ENCODE peak calls at places on chromosomes 13 and 19, in eight cellular contexts. One of them, this sample, is unnamed.
A peak's percentile ranks its signal among the peaks of the same experiment; 100 is the strongest.

GRCh38 chr19:46404039-46404883 is 9.1 kb downstream of the CCDC8 start:
- DNase-seq in adrenal gland: peak; percentile 71
- DNase-seq in SHP77: no peak
- DNase-seq in T47D: no peak
- DNase-seq in T-helper 9 cell: no peak
- DNase-seq in RWPE2: no peak
- DNase-seq in activated naive CD4-positive, alpha-beta T cell treated with anti-CD3 and anti-CD28 coated beads, Interleukin-2, amount 50 U/mL, for 72 hours: no peak
- DNase-seq in stimulated activated naive CD4-positive, alpha-beta T cell: no peak
- DNase-seq in this sample: no peak

GRCh38 chr13:23447927-23448326 is 14.4 kb upstream of the SACS start:
- DNase-seq in adrenal gland: no peak
- DNase-seq in T-helper 9 cell: no peak
- DNase-seq in SHP77: no peak
- DNase-seq in RWPE2: no peak
- DNase-seq in stimulated activated naive CD4-positive, alpha-beta T cell: no peak
- DNase-seq in activated naive CD4-positive, alpha-beta T cell treated with anti-CD3 and anti-CD28 coated beads, Interleukin-2, amount 50 U/mL, for 72 hours: no peak
- DNase-seq in T47D: no peak
- DNase-seq in this sample: no peak

GRCh38 chr13:94454906-94455305 is 24.6 kb downstream of the DCT start:
- DNase-seq in RWPE2: no peak
- DNase-seq in T-helper 9 cell: no peak
- DNase-seq in adrenal gland: no peak
- DNase-seq in T47D: no peak
- DNase-seq in stimulated activated naive CD4-positive, alpha-beta T cell: no peak
- DNase-seq in activated naive CD4-positive, alpha-beta T cell treated with anti-CD3 and anti-CD28 coated beads, Interleukin-2, amount 50 U/mL, for 72 hours: no peak
- DNase-seq in SHP77: no peak
- DNase-seq in this sample: no peak

GRCh38 chr13:75417006-75417384 is 65.0 kb downstream of the TBC1D4 start:
- DNase-seq in stimulated activated naive CD4-positive, alpha-beta T cell: no peak
- DNase-seq in T47D: no peak
- DNase-seq in RWPE2: no peak
- DNase-seq in T-helper 9 cell: no peak
- DNase-seq in SHP77: no peak
- DNase-seq in activated naive CD4-positive, alpha-beta T cell treated with anti-CD3 and anti-CD28 coated beads, Interleukin-2, amount 50 U/mL, for 72 hours: no peak
- DNase-seq in adrenal gland: no peak
- DNase-seq in this sample: no peak

GRCh38 chr19:10418281-10419199 is 1.8 kb upstream of the PDE4A start:
- DNase-seq in stimulated activated naive CD4-positive, alpha-beta T cell: peak; percentile 49
- DNase-seq in SHP77: no peak
- DNase-seq in RWPE2: no peak
- DNase-seq in adrenal gland: no peak
- DNase-seq in activated naive CD4-positive, alpha-beta T cell treated with anti-CD3 and anti-CD28 coated beads, Interleukin-2, amount 50 U/mL, for 72 hours: no peak
- DNase-seq in T-helper 9 cell: no peak
- DNase-seq in T47D: no peak
- DNase-seq in this sample: no peak

GRCh38 chr13:27133889-27134288 is 37.7 kb downstream of the USP12 start:
- DNase-seq in SHP77: no peak
- DNase-seq in activated naive CD4-positive, alpha-beta T cell treated with anti-CD3 and anti-CD28 coated beads, Interleukin-2, amount 50 U/mL, for 72 hours: no peak
- DNase-seq in adrenal gland: no peak
- DNase-seq in T-helper 9 cell: no peak
- DNase-seq in RWPE2: no peak
- DNase-seq in stimulated activated naive CD4-positive, alpha-beta T cell: no peak
- DNase-seq in T47D: no peak
- DNase-seq in this sample: no peak

GRCh38 chr19:53132231-53132991 is at the start of gene ZNF415:
- DNase-seq in T-helper 9 cell: no peak
- DNase-seq in stimulated activated naive CD4-positive, alpha-beta T cell: peak; percentile 53
- DNase-seq in T47D: peak; percentile 68
- DNase-seq in SHP77: no peak
- DNase-seq in RWPE2: peak; percentile 73
- DNase-seq in activated naive CD4-positive, alpha-beta T cell treated with anti-CD3 and anti-CD28 coated beads, Interleukin-2, amount 50 U/mL, for 72 hours: peak; percentile 79
- DNase-seq in adrenal gland: peak; percentile 89
- DNase-seq in this sample: peak; percentile 57

GRCh38 chr13:48431987-48432615 is 19.2 kb upstream of the LPAR6 start:
- DNase-seq in T-helper 9 cell: no peak
- DNase-seq in adrenal gland: no peak
- DNase-seq in RWPE2: no peak
- DNase-seq in stimulated activated naive CD4-positive, alpha-beta T cell: no peak
- DNase-seq in T47D: no peak
- DNase-seq in SHP77: no peak
- DNase-seq in activated naive CD4-positive, alpha-beta T cell treated with anti-CD3 and anti-CD28 coated beads, Interleukin-2, amount 50 U/mL, for 72 hours: no peak
- DNase-seq in this sample: no peak

GRCh38 chr13:110469597-110469996 is 91.9 kb downstream of the RAB20 start:
- DNase-seq in T47D: no peak
- DNase-seq in RWPE2: no peak
- DNase-seq in stimulated activated naive CD4-positive, alpha-beta T cell: no peak
- DNase-seq in T-helper 9 cell: no peak
- DNase-seq in SHP77: no peak
- DNase-seq in adrenal gland: no peak
- DNase-seq in activated naive CD4-positive, alpha-beta T cell treated with anti-CD3 and anti-CD28 coated beads, Interleukin-2, amount 50 U/mL, for 72 hours: no peak
- DNase-seq in this sample: no peak

GRCh38 chr19:39265321-39265916 is 2.8 kb upstream of the IFNL2 start:
- DNase-seq in adrenal gland: no peak
- DNase-seq in RWPE2: peak; percentile 63
- DNase-seq in activated naive CD4-positive, alpha-beta T cell treated with anti-CD3 and anti-CD28 coated beads, Interleukin-2, amount 50 U/mL, for 72 hours: no peak
- DNase-seq in T-helper 9 cell: no peak
- DNase-seq in SHP77: no peak
- DNase-seq in T47D: no peak
- DNase-seq in stimulated activated naive CD4-positive, alpha-beta T cell: no peak
- DNase-seq in this sample: no peak

GRCh38 chr19:36916991-36917390 is 859 bp downstream of the ZNF568 start:
- DNase-seq in RWPE2: no peak
- DNase-seq in stimulated activated naive CD4-positive, alpha-beta T cell: no peak
- DNase-seq in T47D: peak; percentile 6
- DNase-seq in T-helper 9 cell: no peak
- DNase-seq in adrenal gland: peak; percentile 19
- DNase-seq in activated naive CD4-positive, alpha-beta T cell treated with anti-CD3 and anti-CD28 coated beads, Interleukin-2, amount 50 U/mL, for 72 hours: no peak
- DNase-seq in SHP77: peak; percentile 3
- DNase-seq in this sample: no peak

GRCh38 chr13:75947448-75947847 is 311.3 kb downstream of the LMO7 start:
- DNase-seq in SHP77: no peak
- DNase-seq in T47D: no peak
- DNase-seq in T-helper 9 cell: no peak
- DNase-seq in RWPE2: no peak
- DNase-seq in adrenal gland: no peak
- DNase-seq in stimulated activated naive CD4-positive, alpha-beta T cell: no peak
- DNase-seq in activated naive CD4-positive, alpha-beta T cell treated with anti-CD3 and anti-CD28 coated beads, Interleukin-2, amount 50 U/mL, for 72 hours: no peak
- DNase-seq in this sample: no peak

GRCh38 chr13:77919351-77920294 is 992 bp upstream of the EDNRB start:
- DNase-seq in stimulated activated naive CD4-positive, alpha-beta T cell: no peak
- DNase-seq in adrenal gland: peak; percentile 49
- DNase-seq in T-helper 9 cell: no peak
- DNase-seq in SHP77: no peak
- DNase-seq in RWPE2: no peak
- DNase-seq in T47D: no peak
- DNase-seq in activated naive CD4-positive, alpha-beta T cell treated with anti-CD3 and anti-CD28 coated beads, Interleukin-2, amount 50 U/mL, for 72 hours: no peak
- DNase-seq in this sample: no peak

GRCh38 chr19:3852614-3853254 is 16.1 kb downstream of the ZFR2 start:
- DNase-seq in T-helper 9 cell: peak; percentile 18
- DNase-seq in adrenal gland: no peak
- DNase-seq in SHP77: peak; percentile 42
- DNase-seq in RWPE2: no peak
- DNase-seq in T47D: peak; percentile 78
- DNase-seq in stimulated activated naive CD4-positive, alpha-beta T cell: no peak
- DNase-seq in activated naive CD4-positive, alpha-beta T cell treated with anti-CD3 and anti-CD28 coated beads, Interleukin-2, amount 50 U/mL, for 72 hours: no peak
- DNase-seq in this sample: no peak

GRCh38 chr13:51058461-51059167 is 52.5 kb downstream of the C13orf42 start:
- DNase-seq in T-helper 9 cell: no peak
- DNase-seq in RWPE2: no peak
- DNase-seq in stimulated activated naive CD4-positive, alpha-beta T cell: no peak
- DNase-seq in activated naive CD4-positive, alpha-beta T cell treated with anti-CD3 and anti-CD28 coated beads, Interleukin-2, amount 50 U/mL, for 72 hours: no peak
- DNase-seq in SHP77: no peak
- DNase-seq in T47D: no peak
- DNase-seq in adrenal gland: no peak
- DNase-seq in this sample: no peak

This sample was measured in effector CD8-positive, alpha-beta T cell.